ENCODE peak calls at places on chromosomes 11 and 22, in seven cellular contexts. N, J, Y, Z, X, I and O are unnamed samples.

GRCh38 chr11:49202287-49202976 is 6.0 kb downstream of the FOLH1 start:
- DNase-seq in Y (no peak), I (no peak), Z (no peak), X (no peak), N (no peak), J (no peak), O (no peak)

GRCh38 chr11:3220101-3220500 is 1.5 kb upstream of the MRGPRG start:
- DNase-seq in Z (no peak), J (no peak), N (no peak), I (no peak), Y (peak; percentile 6), X (no peak), O (no peak)

GRCh38 chr11:100619484-100619883 is 67.6 kb upstream of the ARHGAP42 start:
- DNase-seq in Y (no peak), I (peak; percentile 17), J (no peak), N (no peak), Z (no peak), X (no peak), O (no peak)

GRCh38 chr22:50683086-50683993 is 10.7 kb downstream of the SHANK3 start:
- DNase-seq in Y (no peak), I (no peak), Z (no peak), N (no peak), X (no peak), J (no peak), O (no peak)

GRCh38 chr11:46381836-46382643 is 571 bp downstream of the MDK start:
- DNase-seq in Y (no peak), Z (no peak), X (peak; percentile 58), J (no peak), I (peak; percentile 44), N (no peak), O (no peak)

GRCh38 chr11:16895306-16895705 is 118.9 kb downstream of the PLEKHA7 start:
- DNase-seq in J (no peak), I (no peak), N (no peak), X (no peak), Y (no peak), Z (no peak), O (no peak)

GRCh38 chr22:47610281-47610680 is 847.8 kb downstream of the TBC1D22A start:
- DNase-seq in J (no peak), N (no peak), Y (no peak), I (no peak), X (no peak), Z (no peak), O (no peak)

GRCh38 chr22:47201996-47202818 is 439.8 kb downstream of the TBC1D22A start:
- DNase-seq in N (no peak), Z (no peak), X (no peak), I (no peak), Y (no peak), J (no peak), O (no peak)

GRCh38 chr11:44261800-44262591 is 47.9 kb downstream of the ALX4 start:
- DNase-seq in X (no peak), J (no peak), Z (no peak), Y (no peak), I (no peak), N (no peak), O (no peak)

GRCh38 chr22:25137577-25138525 is 61.8 kb upstream of the CRYBB3 start:
- DNase-seq in N (peak; percentile 73), X (no peak), Z (no peak), Y (no peak), J (no peak), I (no peak), O (no peak)

GRCh38 chr11:38169286-38169685 is 1571.2 kb upstream of the RAG2 start:
- DNase-seq in I (peak; percentile 64), Y (no peak), N (no peak), Z (no peak), J (no peak), X (no peak), O (no peak)

GRCh38 chr22:37797874-37798500 is 9.7 kb upstream of the GCAT start:
- DNase-seq in Z (no peak), Y (no peak), N (peak; percentile 47), J (no peak), X (no peak), I (no peak), O (no peak)

GRCh38 chr11:8285796-8286195 is 22.1 kb upstream of the LMO1 start:
- DNase-seq in N (no peak), Y (no peak), J (no peak), Z (no peak), X (no peak), I (no peak), O (no peak)

GRCh38 chr11:108895579-108896480 is 231.0 kb downstream of the DDX10 start:
- DNase-seq in X (no peak), N (peak; percentile 31), Z (peak; percentile 71), I (peak; percentile 58), J (no peak), Y (no peak), O (no peak)

GRCh38 chr11:57641426-57641825 is 8.3 kb downstream of the YPEL4 start:
- DNase-seq in J (no peak), X (no peak), I (peak; percentile 75), Z (peak; percentile 54), N (peak; percentile 73), Y (no peak), O (no peak)

GRCh38 chr11:80031014-80031565 is 590.3 kb upstream of the TENM4 start:
- DNase-seq in J (no peak), Y (no peak), N (no peak), I (no peak), Z (no peak), X (no peak), O (no peak)

GRCh38 chr22:50146440-50147228 is 23.9 kb upstream of the PANX2 start:
- DNase-seq in X (peak; percentile 74), J (no peak), N (no peak), I (peak; percentile 83), Y (peak; percentile 65), Z (peak; percentile 72), O (peak; percentile 28)

GRCh38 chr11:76371170-76371569 is 9.8 kb downstream of the THAP12 start:
- DNase-seq in N (no peak), X (no peak), J (peak; percentile 33), Z (peak; percentile 73), I (peak; percentile 73), Y (no peak), O (no peak)

GRCh38 chr11:89381094-89381493 is 110.1 kb downstream of the NOX4 start:
- DNase-seq in I (peak; percentile 94), N (no peak), X (no peak), Z (peak; percentile 92), J (no peak), Y (no peak), O (peak; percentile 76)

GRCh38 chr11:35721576-35722341 is 59.2 kb downstream of the TRIM44 start:
- DNase-seq in N (no peak), Z (no peak), I (no peak), X (no peak), J (no peak), Y (no peak), O (no peak)

GRCh38 chr11:119721129-119722120 is 7.6 kb downstream of the NECTIN1 start:
- DNase-seq in Y (no peak), Z (peak; percentile 24), N (no peak), J (no peak), I (no peak), X (no peak), O (no peak)

GRCh38 chr11:14687456-14687855 is 43.9 kb downstream of the PDE3B start:
- DNase-seq in Y (no peak), X (no peak), N (no peak), J (no peak), Z (no peak), I (no peak), O (no peak)

GRCh38 chr22:42321908-42322561 is 51.6 kb upstream of the TCF20 start:
- DNase-seq in I (peak; percentile 61), X (no peak), J (no peak), Z (no peak), N (no peak), Y (no peak), O (no peak)